ENCODE peak calls at places on chromosome 18, in four cellular contexts. Z is psoas muscle, K is fibroblast of lung, P is uterus. B is an unnamed sample. For H3K4me1, the result is how much of the 10 kb centered on the place peaks cover.

GRCh38 chr18:8380926-8381325 is 228.3 kb upstream of the RAB12 start:
- DNase-seq in Z (no peak), K (no peak), P (no peak), B (no peak)

GRCh38 chr18:23231340-23232021 is 96.2 kb downstream of the CABLES1 start:
- DNase-seq in Z (peak), K (peak), P (peak), B (peak)

GRCh38 chr18:59207506-59207905 is 12.5 kb upstream of the GRP start:
- DNase-seq in Z (no peak), K (no peak), P (no peak), B (no peak)

GRCh38 chr18:59814872-59815271 is 84.9 kb upstream of the PMAIP1 start:
- DNase-seq in Z (no peak), K (peak), P (no peak), B (no peak)

GRCh38 chr18:59052965-59053960 is 86.4 kb upstream of the SEC11C start:
- DNase-seq in Z (no peak), K (no peak), P (no peak), B (no peak)

GRCh38 chr18:13369756-13370510 is 151.4 kb downstream of the LDLRAD4 start:
- DNase-seq in Z (no peak), K (no peak), P (no peak), B (no peak)

GRCh38 chr18:80171190-80171872 is 62.3 kb downstream of the ADNP2 start:
- DNase-seq in Z (peak), K (peak), P (peak), B (peak)

GRCh38 chr18:59799383-59800015 is 100.3 kb upstream of the PMAIP1 start:
- DNase-seq in Z (no peak), K (peak), P (no peak), B (no peak)

GRCh38 chr18:79933765-79934164 is 17.7 kb downstream of the SLC66A2 start:
- DNase-seq in Z (no peak), K (no peak), P (peak), B (no peak)

GRCh38 chr18:77022556-77022955 is 110.0 kb downstream of the MBP start:
- DNase-seq in Z (no peak), K (no peak), P (no peak), B (no peak)

GRCh38 chr18:59041819-59042476 is 97.7 kb upstream of the SEC11C start:
- DNase-seq in Z (no peak), K (no peak), P (no peak), B (no peak)

GRCh38 chr18:45103319-45104070 is 422.8 kb downstream of the SETBP1 start:
- DNase-seq in Z (no peak), K (no peak), P (no peak), B (no peak)

GRCh38 chr18:36073676-36074075 is 6.3 kb upstream of the RPRD1A start:
- DNase-seq in Z (no peak), K (no peak), P (no peak), B (no peak)

GRCh38 chr18:36662000-36662399 is 166.8 kb downstream of the TPGS2 start:
- DNase-seq in Z (no peak), K (peak), P (no peak), B (no peak)

GRCh38 chr18:55119434-55119833 is 160.2 kb upstream of the CCDC68 start:
- DNase-seq in Z (no peak), K (no peak), P (no peak), B (no peak)

GRCh38 chr18:78796693-78797455 is 182.7 kb upstream of the SALL3 start:
- DNase-seq in Z (no peak), K (no peak), P (no peak), B (no peak)

GRCh38 chr18:33421225-33421624 is 19.3 kb downstream of the CCDC178 start:
- DNase-seq in Z (no peak), K (no peak), P (no peak), B (no peak)

GRCh38 chr18:59712311-59712710 is 15.1 kb upstream of the CCBE1 start:
- DNase-seq in Z (no peak), K (no peak), P (no peak), B (no peak)

GRCh38 chr18:58694720-58695468 is 23.6 kb downstream of the MALT1 start:
- DNase-seq in Z (no peak), K (no peak), P (no peak), B (no peak)

GRCh38 chr18:68734311-68734710 is 19.4 kb upstream of the TMX3 start:
- DNase-seq in Z (no peak), K (peak), P (no peak), B (no peak)

GRCh38 chr18:24491882-24492281 is 31.4 kb downstream of the HRH4 start:
- DNase-seq in Z (no peak), K (no peak), P (no peak), B (no peak)

GRCh38 chr18:2573408-2573807 is 2.1 kb downstream of the NDC80 start:
- DNase-seq in Z (no peak), K (no peak), P (no peak), B (no peak)
- H3K4me3 ChIP-seq in Z (no peak), K (peak), P (no peak), B (no peak)

DNA sequence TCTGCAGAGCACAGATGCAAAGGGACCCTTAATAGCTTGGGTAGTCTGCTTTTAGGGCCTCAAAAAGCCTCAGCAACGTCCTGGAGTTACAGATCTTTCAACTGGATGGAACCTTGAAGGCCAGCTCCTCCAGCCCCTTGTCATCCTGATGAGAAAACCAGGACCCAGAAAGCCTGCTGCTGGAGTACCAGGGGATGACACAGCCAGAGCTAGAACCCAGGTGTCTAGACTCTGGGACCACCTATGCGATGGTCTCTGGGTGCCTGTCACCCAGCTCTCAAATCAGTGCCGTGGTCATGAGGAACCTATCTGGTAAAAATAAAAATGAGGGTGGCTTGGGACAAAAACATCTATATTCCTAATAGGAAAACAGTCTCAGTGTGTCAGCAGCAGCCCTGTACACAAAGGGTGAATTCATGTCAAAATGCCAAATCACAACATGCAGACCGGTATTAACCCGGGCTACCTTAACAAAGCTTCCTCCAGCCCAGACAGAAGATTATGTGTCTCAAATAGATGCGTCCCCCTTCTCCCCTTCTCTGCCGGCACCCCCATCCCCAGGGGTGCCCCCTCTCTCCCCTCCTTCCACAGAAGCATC is 28.5 kb downstream of the SMAD7 start:
- DNase-seq in Z (no peak), K (no peak), P (no peak), B (no peak)
- H3K4me1 ChIP-seq in Z (under half), K (under half), P (under half), B (half or more)

DNA sequence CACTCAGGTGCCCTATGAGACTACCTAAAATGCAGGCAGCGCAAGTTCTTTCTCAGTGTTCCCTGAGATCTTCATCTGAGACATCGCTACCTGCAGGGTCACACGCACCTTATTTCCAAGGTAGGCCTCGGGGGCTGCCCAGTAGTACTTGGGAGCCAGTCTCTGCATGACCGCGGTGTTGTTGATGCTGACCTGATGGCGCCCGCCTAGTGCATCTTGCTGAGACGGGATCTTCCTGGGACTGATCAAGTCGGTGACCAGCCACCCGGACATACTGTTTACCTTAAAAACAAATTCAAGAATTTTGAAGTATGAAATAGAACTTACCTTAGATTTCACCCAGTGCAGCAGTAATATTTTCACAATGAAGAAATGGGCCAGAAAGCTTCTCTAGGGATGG is 80.1 kb downstream of the LAMA1 start:
- DNase-seq in Z (no peak), K (no peak), P (peak), B (no peak)
- H3K27ac ChIP-seq in Z (no peak), K (peak), P (peak), B (no peak)

GRCh38 chr18:48545690-48546365 is 7.0 kb downstream of the CTIF start:
- DNase-seq in Z (peak), K (peak), P (peak), B (peak)
- H3K4me3 ChIP-seq in Z (peak), K (no peak), P (no peak), B (no peak)

GRCh38 chr18:63180971-63181376 is 138.6 kb downstream of the BCL2 start:
- DNase-seq in Z (no peak), K (no peak), P (no peak), B (no peak)
- H3K4me1 ChIP-seq in Z (under half), K (under half), P (under half), B (under half)

GRCh38 chr18:48931680-48932461 is 18.9 kb downstream of the SMAD7 start:
- DNase-seq in Z (no peak), K (no peak), P (no peak), B (no peak)
- H3K27ac ChIP-seq in Z (peak), K (peak), P (peak), B (peak)